ENCODE peak calls at places on chromosomes 7 and 10, in five cellular contexts. P is epithelial cell of esophagus, X is transverse colon, B is Panc1, R is cardiac fibroblast. I is an unnamed sample.

GRCh38 chr10:59575269-59575668 is 134.4 kb downstream of the SLC16A9 start:
- DNase-seq in P (no peak), X (no peak), R (no peak), B (no peak), I (no peak)

GRCh38 chr7:79692015-79692414 is 238.5 kb upstream of the MAGI2 start:
- DNase-seq in R (peak), P (peak), X (no peak), B (no peak), I (no peak)

GRCh38 chr7:157828881-157829280 is 492.1 kb downstream of the DNAJB6 start:
- DNase-seq in X (no peak), R (no peak), P (no peak), B (no peak), I (no peak)

GRCh38 chr7:2008101-2008935 is 224.4 kb downstream of the MAD1L1 start:
- DNase-seq in P (no peak), X (no peak), B (no peak), R (no peak), I (peak)

GRCh38 chr10:118246340-118247247 is 95.5 kb downstream of the FAM204A start:
- DNase-seq in X (no peak), P (peak), R (no peak), B (no peak), I (no peak)

GRCh38 chr7:12686234-12686893 is 1.1 kb upstream of the ARL4A start:
- DNase-seq in P (peak), X (peak), R (peak), B (peak), I (peak)

GRCh38 chr10:31578181-31578852 is 259.3 kb downstream of the ZEB1 start:
- DNase-seq in R (no peak), X (no peak), P (no peak), B (no peak), I (no peak)

GRCh38 chr10:25828475-25828874 is 105.6 kb upstream of the MYO3A start:
- DNase-seq in R (no peak), P (no peak), B (no peak), X (no peak), I (no peak)

GRCh38 chr7:127876393-127876792 is 154.8 kb downstream of the LRRC4 start:
- DNase-seq in P (peak), B (no peak), X (no peak), R (peak), I (no peak)

GRCh38 chr10:132538790-132539421 is 1.3 kb downstream of the INPP5A start:
- DNase-seq in P (no peak), X (peak), R (no peak), B (no peak), I (no peak)

GRCh38 chr10:10785627-10786333 is 231.9 kb upstream of the CELF2 start:
- DNase-seq in R (peak), B (no peak), P (peak), X (no peak), I (no peak)

GRCh38 chr7:139641337-139641992 is 118.0 kb downstream of the CLEC2L start:
- DNase-seq in P (no peak), R (no peak), X (no peak), B (no peak), I (no peak)

GRCh38 chr10:101939718-101940117 is 96.1 kb upstream of the KCNIP2 start:
- DNase-seq in X (no peak), P (no peak), B (no peak), R (no peak), I (no peak)

GRCh38 chr10:75072727-75073126 is 38.7 kb upstream of the SAMD8 start:
- DNase-seq in X (no peak), P (no peak), R (no peak), B (no peak), I (no peak)

GRCh38 chr10:91043173-91043910 is 122.5 kb upstream of the ANKRD1 start:
- DNase-seq in B (no peak), P (peak), X (no peak), R (peak), I (no peak)

GRCh38 chr7:67392596-67393438 is 396.2 kb downstream of the TYW1 start:
- DNase-seq in B (no peak), P (peak), X (no peak), R (no peak), I (no peak)

GRCh38 chr10:94274142-94274787 is 88.5 kb downstream of the NOC3L start:
- DNase-seq in P (no peak), R (no peak), B (no peak), X (peak), I (no peak)

GRCh38 chr7:104231054-104232046 is 23.5 kb upstream of the ORC5 start:
- DNase-seq in R (peak), B (peak), P (peak), X (peak), I (no peak)

DNA sequence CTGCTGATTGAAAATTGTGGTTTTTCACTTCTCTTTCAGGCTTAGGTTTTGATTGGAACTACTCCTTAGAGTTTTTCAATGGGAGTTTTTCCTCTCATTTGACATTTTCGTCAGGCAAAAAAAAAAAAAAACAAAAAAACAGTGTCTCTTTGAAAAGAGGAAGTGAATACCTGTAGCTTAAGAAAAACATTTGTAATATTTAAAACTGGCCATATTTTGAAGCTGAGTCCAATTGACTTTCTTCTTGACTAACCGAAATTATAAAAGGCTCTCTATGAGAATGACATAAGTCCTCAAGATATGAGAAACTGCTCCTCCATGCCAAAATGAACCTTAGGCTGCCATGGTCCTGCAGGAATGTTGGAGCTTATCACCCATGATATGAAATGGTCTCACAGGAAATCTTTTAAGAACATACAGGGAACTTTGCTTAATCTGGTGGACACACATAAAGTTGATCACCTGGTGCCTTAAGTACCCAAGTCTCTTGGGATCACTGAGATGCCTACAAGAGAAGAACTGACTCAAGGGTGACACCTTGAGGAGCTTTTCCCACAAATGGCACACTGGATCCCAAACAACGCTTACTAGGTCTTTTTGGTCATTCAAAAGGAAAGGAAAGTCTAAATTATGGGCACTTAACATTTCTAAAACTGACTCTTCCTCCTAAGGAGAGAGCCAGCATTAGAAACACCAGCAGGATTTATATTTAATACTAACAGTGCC is 263.4 kb downstream of the CDC14C start:
- DNase-seq in X (no peak), B (no peak), R (no peak), P (peak), I (no peak)
- TF ChIP-seq CTCF in X (no peak), B (peak), R (no peak), P (no peak), I (no peak)

GRCh38 chr10:97722980-97723379 is 9.4 kb downstream of the MARVELD1 start:
- DNase-seq in R (no peak), P (peak), X (no peak), B (no peak), I (no peak)
- TF ChIP-seq CTCF in R (no peak), P (no peak), X (no peak), B (no peak), I (no peak)

GRCh38 chr7:73811760-73812168 is 19.0 kb upstream of the CLDN4 start:
- DNase-seq in X (peak), B (no peak), P (peak), R (peak), I (no peak)
- TF ChIP-seq CTCF in X (peak), B (peak), P (peak), R (peak), I (peak)

DNA sequence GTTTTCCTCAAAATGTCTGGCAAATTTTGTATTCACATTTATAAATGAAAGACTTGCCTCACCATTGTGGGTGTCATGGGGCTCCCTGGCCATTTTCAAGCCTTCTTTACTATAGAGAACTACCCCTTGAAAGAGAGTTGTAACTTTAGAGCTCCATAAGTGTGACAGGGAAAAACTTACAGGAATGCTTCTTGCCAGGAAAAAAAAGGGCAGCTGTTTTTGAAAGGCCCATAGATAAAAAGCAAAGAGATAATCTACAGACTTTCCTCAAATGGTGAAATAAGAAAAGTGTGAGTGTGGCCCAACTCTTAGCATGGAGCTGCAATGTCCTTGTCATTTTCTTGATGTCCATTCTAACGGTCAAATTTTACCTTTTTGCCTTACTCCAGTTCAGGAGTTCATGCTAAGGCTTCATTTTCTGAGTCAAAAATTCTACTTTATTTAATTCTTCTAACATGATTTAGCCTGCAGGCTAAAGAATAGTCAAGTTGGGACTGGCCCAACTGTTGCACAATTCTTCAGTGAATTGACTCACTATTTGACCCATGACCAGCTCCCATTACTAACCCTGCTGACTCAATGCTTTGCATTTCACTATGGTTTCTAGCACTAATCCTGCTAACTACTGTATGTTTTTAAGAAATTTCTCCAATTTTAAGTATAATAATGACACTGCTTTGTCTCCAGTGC is 41.2 kb upstream of the SGCE start:
- DNase-seq in B (peak), R (peak), P (peak), X (peak), I (no peak)
- TF ChIP-seq CTCF in B (no peak), R (no peak), P (no peak), X (no peak), I (no peak)

GRCh38 chr10:22803201-22803895 is 89.0 kb upstream of the PIP4K2A start:
- DNase-seq in X (no peak), B (no peak), P (peak), R (peak), I (no peak)

GRCh38 chr10:22810643-22811254 is 96.4 kb upstream of the PIP4K2A start:
- DNase-seq in B (no peak), P (no peak), X (no peak), R (no peak), I (no peak)

GRCh38 chr10:22807238-22807637 is 92.9 kb upstream of the PIP4K2A start:
- DNase-seq in X (no peak), R (no peak), P (no peak), B (no peak), I (no peak)

GRCh38 chr10:22801759-22802158 is 87.4 kb upstream of the PIP4K2A start:
- DNase-seq in B (no peak), P (no peak), R (no peak), X (no peak), I (no peak)

GRCh38 chr10:22805304-22805703 is 90.9 kb upstream of the PIP4K2A start:
- DNase-seq in B (peak), R (peak), P (no peak), X (no peak), I (no peak)
- TF ChIP-seq CTCF in B (no peak), R (no peak), P (no peak), X (no peak), I (no peak)

DNA sequence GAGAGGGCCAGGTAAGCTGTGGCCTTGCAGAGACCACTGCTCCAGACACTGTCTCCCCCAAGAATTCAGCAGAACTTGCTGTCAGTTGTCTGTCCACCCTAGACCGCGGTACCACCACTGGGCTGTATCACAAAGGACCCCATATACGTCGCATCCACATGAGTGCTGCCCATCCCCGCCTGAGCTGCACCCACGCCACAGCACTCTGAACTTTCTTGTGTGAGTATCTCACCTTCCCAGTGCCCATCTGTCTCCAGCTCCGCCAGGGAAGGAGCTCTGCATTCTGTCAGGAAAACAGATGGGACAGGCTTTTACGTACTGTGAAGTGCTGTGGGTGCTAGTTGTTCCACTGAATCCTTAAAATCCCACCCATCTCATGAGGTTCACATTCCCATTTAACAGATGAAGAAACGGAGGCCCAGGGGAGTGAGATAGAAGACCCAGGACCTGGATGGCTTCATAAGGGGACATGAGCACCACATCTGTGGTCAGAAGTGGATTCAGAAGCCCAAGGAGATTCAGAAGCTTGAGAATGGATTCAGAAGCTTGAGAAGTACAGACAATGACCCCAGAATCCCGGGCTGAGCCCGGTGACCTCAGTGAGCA is 102.5 kb upstream of the ZMIZ1 start:
- DNase-seq in B (no peak), X (no peak), R (no peak), P (no peak), I (no peak)
- TF ChIP-seq CTCF in B (no peak), X (no peak), R (no peak), P (no peak), I (no peak)

I was measured in type B pancreatic cell.